ENCODE peak calls at places on chromosome 15, in six cellular contexts. One of them, this sample, is unnamed. For H3K4me1, the result is how much of the 10 kb centered on the place peaks cover.

GRCh38 chr15:64912926-64913325 is 1.2 kb downstream of the ANKDD1A start:
- DNase-seq in gastrocnemius medialis: no peak
- DNase-seq in uterus: no peak
- DNase-seq in body of pancreas: no peak
- DNase-seq in OCI-LY7: no peak
- DNase-seq in endothelial cell of umbilical vein: no peak
- DNase-seq in this sample: no peak

GRCh38 chr15:83284563-83285283 is at the start of gene BNC1:
- DNase-seq in uterus: no peak
- DNase-seq in endothelial cell of umbilical vein: peak
- DNase-seq in OCI-LY7: no peak
- DNase-seq in gastrocnemius medialis: no peak
- DNase-seq in body of pancreas: no peak
- DNase-seq in this sample: no peak

GRCh38 chr15:80561500-80561899 is 133.6 kb upstream of the ABHD17C start:
- DNase-seq in gastrocnemius medialis: no peak
- DNase-seq in uterus: no peak
- DNase-seq in endothelial cell of umbilical vein: no peak
- DNase-seq in OCI-LY7: no peak
- DNase-seq in body of pancreas: no peak
- DNase-seq in this sample: no peak

GRCh38 chr15:45790325-45790943 is 155.6 kb downstream of the SQOR start:
- DNase-seq in endothelial cell of umbilical vein: peak
- DNase-seq in uterus: no peak
- DNase-seq in gastrocnemius medialis: no peak
- DNase-seq in OCI-LY7: peak
- DNase-seq in body of pancreas: peak
- DNase-seq in this sample: no peak

GRCh38 chr15:78943692-78944091 is 1.2 kb downstream of the CTSH start:
- DNase-seq in gastrocnemius medialis: no peak
- DNase-seq in uterus: no peak
- DNase-seq in body of pancreas: no peak
- DNase-seq in endothelial cell of umbilical vein: no peak
- DNase-seq in OCI-LY7: no peak
- DNase-seq in this sample: no peak

GRCh38 chr15:60074181-60074885 is 70.2 kb downstream of the FOXB1 start:
- DNase-seq in body of pancreas: no peak
- DNase-seq in endothelial cell of umbilical vein: peak
- DNase-seq in OCI-LY7: no peak
- DNase-seq in gastrocnemius medialis: no peak
- DNase-seq in uterus: no peak
- DNase-seq in this sample: no peak

GRCh38 chr15:28099555-28100140 is 533 bp upstream of the OCA2 start:
- DNase-seq in body of pancreas: no peak
- DNase-seq in gastrocnemius medialis: no peak
- DNase-seq in OCI-LY7: no peak
- DNase-seq in endothelial cell of umbilical vein: no peak
- DNase-seq in uterus: no peak
- DNase-seq in this sample: no peak

GRCh38 chr15:89768071-89768500 is 8.0 kb upstream of the MESP2 start:
- DNase-seq in OCI-LY7: no peak
- DNase-seq in endothelial cell of umbilical vein: no peak
- DNase-seq in uterus: no peak
- DNase-seq in gastrocnemius medialis: peak
- DNase-seq in body of pancreas: peak
- DNase-seq in this sample: no peak

GRCh38 chr15:57557267-57557666 is 34.4 kb upstream of the MYZAP start:
- DNase-seq in body of pancreas: no peak
- DNase-seq in OCI-LY7: no peak
- DNase-seq in uterus: no peak
- DNase-seq in endothelial cell of umbilical vein: no peak
- DNase-seq in gastrocnemius medialis: no peak
- DNase-seq in this sample: no peak

GRCh38 chr15:38555686-38556334 is 8.8 kb downstream of the RASGRP1 start:
- DNase-seq in gastrocnemius medialis: no peak
- DNase-seq in endothelial cell of umbilical vein: no peak
- DNase-seq in OCI-LY7: no peak
- DNase-seq in uterus: no peak
- DNase-seq in body of pancreas: no peak
- DNase-seq in this sample: no peak

GRCh38 chr15:101554115-101554915 is 64.8 kb upstream of the PCSK6 start:
- DNase-seq in body of pancreas: no peak
- DNase-seq in uterus: no peak
- DNase-seq in endothelial cell of umbilical vein: no peak
- DNase-seq in OCI-LY7: no peak
- DNase-seq in gastrocnemius medialis: no peak
- DNase-seq in this sample: no peak

GRCh38 chr15:57235865-57236264 is 140.4 kb upstream of the CGNL1 start:
- DNase-seq in endothelial cell of umbilical vein: peak
- DNase-seq in OCI-LY7: no peak
- DNase-seq in uterus: no peak
- DNase-seq in gastrocnemius medialis: no peak
- DNase-seq in body of pancreas: no peak
- DNase-seq in this sample: no peak

GRCh38 chr15:52730163-52730562 is 51.0 kb upstream of the ATOSA start:
- DNase-seq in endothelial cell of umbilical vein: peak
- DNase-seq in gastrocnemius medialis: peak
- DNase-seq in OCI-LY7: peak
- DNase-seq in uterus: no peak
- DNase-seq in body of pancreas: no peak
- DNase-seq in this sample: no peak

GRCh38 chr15:81229596-81229995 is 32.9 kb downstream of the IL16 start:
- DNase-seq in body of pancreas: no peak
- DNase-seq in OCI-LY7: no peak
- DNase-seq in uterus: peak
- DNase-seq in endothelial cell of umbilical vein: no peak
- DNase-seq in gastrocnemius medialis: peak
- DNase-seq in this sample: peak

GRCh38 chr15:28459279-28459678 is 73.5 kb downstream of the GOLGA8G start:
- DNase-seq in endothelial cell of umbilical vein: no peak
- DNase-seq in gastrocnemius medialis: no peak
- DNase-seq in body of pancreas: no peak
- DNase-seq in uterus: no peak
- DNase-seq in OCI-LY7: no peak
- DNase-seq in this sample: no peak

GRCh38 chr15:31344824-31345605 is 18.4 kb downstream of the KLF13 start:
- DNase-seq in OCI-LY7: peak
- DNase-seq in endothelial cell of umbilical vein: no peak
- DNase-seq in uterus: no peak
- DNase-seq in gastrocnemius medialis: peak
- DNase-seq in body of pancreas: peak
- DNase-seq in this sample: peak

GRCh38 chr15:77186518-77187095 is 115.7 kb upstream of the TSPAN3 start:
- DNase-seq in OCI-LY7: peak
- DNase-seq in body of pancreas: peak
- DNase-seq in endothelial cell of umbilical vein: peak
- DNase-seq in gastrocnemius medialis: no peak
- DNase-seq in uterus: no peak
- DNase-seq in this sample: no peak

GRCh38 chr15:76195506-76196285 is 115.6 kb downstream of the ETFA start:
- DNase-seq in uterus: no peak
- DNase-seq in gastrocnemius medialis: no peak
- DNase-seq in endothelial cell of umbilical vein: no peak
- DNase-seq in body of pancreas: no peak
- DNase-seq in OCI-LY7: no peak
- DNase-seq in this sample: no peak

GRCh38 chr15:77630064-77630463 is 2.6 kb downstream of the LINGO1 start:
- DNase-seq in endothelial cell of umbilical vein: no peak
- DNase-seq in uterus: no peak
- DNase-seq in body of pancreas: no peak
- DNase-seq in OCI-LY7: no peak
- DNase-seq in gastrocnemius medialis: no peak
- DNase-seq in this sample: no peak

GRCh38 chr15:82538961-82539689 is 1.1 kb downstream of the RPS17 start:
- DNase-seq in uterus: no peak
- DNase-seq in OCI-LY7: no peak
- DNase-seq in gastrocnemius medialis: no peak
- DNase-seq in body of pancreas: no peak
- DNase-seq in endothelial cell of umbilical vein: peak
- DNase-seq in this sample: no peak

GRCh38 chr15:62390793-62391543 is 225.9 kb upstream of the C2CD4B start:
- DNase-seq in body of pancreas: peak
- DNase-seq in gastrocnemius medialis: peak
- DNase-seq in endothelial cell of umbilical vein: peak
- DNase-seq in OCI-LY7: peak
- DNase-seq in uterus: peak
- DNase-seq in this sample: peak

GRCh38 chr15:62389887-62390792 is 225.1 kb upstream of the C2CD4B start:
- DNase-seq in endothelial cell of umbilical vein: peak
- DNase-seq in uterus: peak
- DNase-seq in OCI-LY7: peak
- DNase-seq in body of pancreas: peak
- DNase-seq in gastrocnemius medialis: peak
- DNase-seq in this sample: peak

GRCh38 chr15:62392411-62392810 is 227.3 kb upstream of the C2CD4B start:
- DNase-seq in OCI-LY7: peak
- DNase-seq in body of pancreas: no peak
- DNase-seq in gastrocnemius medialis: peak
- DNase-seq in uterus: no peak
- DNase-seq in endothelial cell of umbilical vein: no peak
- DNase-seq in this sample: peak

GRCh38 chr15:62393196-62393595 is 228.1 kb upstream of the C2CD4B start:
- DNase-seq in OCI-LY7: no peak
- DNase-seq in gastrocnemius medialis: no peak
- DNase-seq in uterus: no peak
- DNase-seq in body of pancreas: no peak
- DNase-seq in endothelial cell of umbilical vein: no peak
- DNase-seq in this sample: no peak

GRCh38 chr15:62391565-62392262 is 226.6 kb upstream of the C2CD4B start:
- DNase-seq in OCI-LY7: peak
- DNase-seq in body of pancreas: peak
- DNase-seq in uterus: peak
- DNase-seq in endothelial cell of umbilical vein: peak
- DNase-seq in gastrocnemius medialis: peak
- DNase-seq in this sample: peak
- TF ChIP-seq CTCF in OCI-LY7: no peak
- TF ChIP-seq CTCF in body of pancreas: no peak
- TF ChIP-seq CTCF in uterus: peak
- TF ChIP-seq CTCF in endothelial cell of umbilical vein: no peak
- TF ChIP-seq CTCF in gastrocnemius medialis: peak
- TF ChIP-seq CTCF in this sample: peak

DNA sequence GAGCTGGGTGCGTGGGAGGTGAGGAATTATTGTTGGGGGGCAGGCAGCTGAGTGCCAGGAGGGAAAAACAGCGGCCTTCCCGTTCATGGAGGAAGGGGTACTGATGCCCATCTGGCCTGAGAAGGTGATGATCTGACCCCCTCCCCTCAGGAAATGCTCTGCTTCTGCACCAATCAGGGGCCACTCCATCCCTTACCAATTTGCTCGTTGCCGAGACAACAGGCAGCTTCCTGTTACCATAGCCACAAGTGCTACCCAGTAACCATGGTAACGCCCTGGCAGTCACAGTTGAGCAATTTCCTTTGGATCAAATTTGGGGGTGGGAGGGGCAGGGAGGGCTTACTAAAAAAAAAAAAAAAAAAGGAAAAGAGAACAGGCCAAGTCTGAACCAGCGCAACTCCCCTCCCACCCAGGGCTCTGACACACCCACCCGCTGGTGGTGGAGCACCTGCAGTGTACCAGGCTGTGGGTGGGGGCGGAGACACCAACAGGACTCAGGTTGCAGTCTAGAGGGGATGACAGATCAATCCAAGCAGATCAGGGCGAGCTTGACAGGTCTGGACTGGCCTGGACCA is 13.7 kb downstream of the CELF6 start:
- DNase-seq in uterus: no peak
- DNase-seq in body of pancreas: no peak
- DNase-seq in gastrocnemius medialis: no peak
- DNase-seq in OCI-LY7: peak
- DNase-seq in endothelial cell of umbilical vein: no peak
- DNase-seq in this sample: no peak
- H3K27ac ChIP-seq in uterus: no peak
- H3K27ac ChIP-seq in body of pancreas: no peak
- H3K27ac ChIP-seq in gastrocnemius medialis: no peak
- H3K27ac ChIP-seq in OCI-LY7: no peak
- H3K27ac ChIP-seq in endothelial cell of umbilical vein: no peak
- H3K27ac ChIP-seq in this sample: no peak

DNA sequence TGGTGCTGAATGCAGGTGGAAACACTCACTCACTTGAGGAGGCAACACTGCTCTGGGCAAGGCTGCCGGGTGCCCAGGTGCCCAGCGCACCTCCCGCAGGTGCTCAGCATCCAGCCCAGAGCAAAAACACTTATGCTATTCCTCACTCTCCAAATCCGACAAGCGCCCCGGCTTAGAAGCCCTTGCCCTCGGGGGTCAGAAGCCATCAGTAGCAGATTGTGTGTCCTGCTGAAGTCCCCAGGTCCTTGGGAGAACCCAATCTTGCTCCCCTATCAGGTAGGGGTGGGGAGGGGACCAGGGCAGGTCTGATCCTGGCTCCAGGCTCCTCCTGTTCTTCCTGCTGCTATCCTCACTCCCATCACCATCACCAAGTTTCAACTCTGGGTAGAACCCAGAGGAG is 46.7 kb downstream of the TLE3 start:
- DNase-seq in OCI-LY7: no peak
- DNase-seq in body of pancreas: no peak
- DNase-seq in gastrocnemius medialis: no peak
- DNase-seq in endothelial cell of umbilical vein: no peak
- DNase-seq in uterus: peak
- DNase-seq in this sample: no peak
- H3K4me1 ChIP-seq in OCI-LY7: under half
- H3K4me1 ChIP-seq in body of pancreas: under half
- H3K4me1 ChIP-seq in gastrocnemius medialis: under half
- H3K4me1 ChIP-seq in endothelial cell of umbilical vein: under half
- H3K4me1 ChIP-seq in uterus: under half
- H3K4me1 ChIP-seq in this sample: under half

GRCh38 chr15:70074380-70074779 is 23.3 kb downstream of the TLE3 start:
- DNase-seq in endothelial cell of umbilical vein: no peak
- DNase-seq in gastrocnemius medialis: no peak
- DNase-seq in body of pancreas: no peak
- DNase-seq in OCI-LY7: no peak
- DNase-seq in uterus: no peak
- DNase-seq in this sample: no peak

GRCh38 chr15:70068783-70069565 is 28.7 kb downstream of the TLE3 start:
- DNase-seq in body of pancreas: peak
- DNase-seq in uterus: no peak
- DNase-seq in endothelial cell of umbilical vein: no peak
- DNase-seq in gastrocnemius medialis: no peak
- DNase-seq in OCI-LY7: no peak
- DNase-seq in this sample: no peak

GRCh38 chr15:70071799-70072198 is 25.9 kb downstream of the TLE3 start:
- DNase-seq in gastrocnemius medialis: no peak
- DNase-seq in uterus: no peak
- DNase-seq in body of pancreas: no peak
- DNase-seq in OCI-LY7: no peak
- DNase-seq in endothelial cell of umbilical vein: no peak
- DNase-seq in this sample: no peak

GRCh38 chr15:70069716-70070115 is 28.0 kb downstream of the TLE3 start:
- DNase-seq in uterus: no peak
- DNase-seq in endothelial cell of umbilical vein: no peak
- DNase-seq in gastrocnemius medialis: no peak
- DNase-seq in body of pancreas: no peak
- DNase-seq in OCI-LY7: no peak
- DNase-seq in this sample: no peak

DNA sequence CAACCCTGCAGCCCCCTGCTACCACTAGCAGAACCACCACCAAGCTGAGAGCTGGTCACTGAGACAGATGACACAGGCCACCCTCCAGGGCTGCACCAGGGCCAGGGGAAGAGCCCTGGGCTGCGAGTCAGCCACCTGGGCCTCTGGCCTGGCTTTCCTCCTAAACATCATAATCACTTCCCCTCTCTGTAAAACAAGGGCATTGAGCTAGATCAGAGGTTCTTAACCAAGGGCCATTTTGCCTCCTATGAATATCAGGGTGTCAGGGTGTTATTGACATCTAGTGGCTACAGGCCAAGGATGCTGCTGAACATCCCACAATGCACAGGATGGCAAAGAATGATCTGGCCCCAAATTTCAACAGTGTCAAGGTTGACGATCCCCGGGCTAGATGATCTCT is 25.2 kb downstream of the TLE3 start:
- DNase-seq in body of pancreas: no peak
- DNase-seq in gastrocnemius medialis: no peak
- DNase-seq in OCI-LY7: peak
- DNase-seq in uterus: no peak
- DNase-seq in endothelial cell of umbilical vein: no peak
- DNase-seq in this sample: no peak
- TF ChIP-seq CTCF in body of pancreas: no peak
- TF ChIP-seq CTCF in gastrocnemius medialis: no peak
- TF ChIP-seq CTCF in OCI-LY7: peak
- TF ChIP-seq CTCF in uterus: no peak
- TF ChIP-seq CTCF in endothelial cell of umbilical vein: no peak
- TF ChIP-seq CTCF in this sample: no peak